ENCODE peak calls at places on chromosome 2, in six cellular contexts. P, N, T, U, Z and M are unnamed samples. For H3K4me1, the result is how much of the 10 kb centered on the place peaks cover.

GRCh38 chr2:98909381-98910211 is 26.4 kb downstream of the CRACDL start:
- DNase-seq in P (peak), N (peak), T (peak), U (no peak), Z (peak), M (no peak)

GRCh38 chr2:95040470-95040869 is 15.0 kb downstream of the MAL start:
- DNase-seq in P (no peak), N (no peak), T (no peak), U (no peak), Z (no peak), M (no peak)

GRCh38 chr2:169493360-169493759 is 14.1 kb downstream of the BBS5 start:
- DNase-seq in P (no peak), N (no peak), T (no peak), U (no peak), Z (no peak), M (no peak)

GRCh38 chr2:95232232-95232631 is 24.9 kb downstream of the ZNF892 start:
- DNase-seq in P (no peak), N (no peak), T (no peak), U (no peak), Z (no peak), M (no peak)

GRCh38 chr2:50546790-50547189 is 485.1 kb downstream of the NRXN1 start:
- DNase-seq in P (no peak), N (no peak), T (peak), U (no peak), Z (no peak), M (no peak)

GRCh38 chr2:45269149-45269793 is 260.0 kb upstream of the SIX2 start:
- DNase-seq in P (peak), N (no peak), T (peak), U (no peak), Z (no peak), M (no peak)

GRCh38 chr2:186895451-186895850 is 46.5 kb upstream of the ZSWIM2 start:
- DNase-seq in P (no peak), N (no peak), T (no peak), U (no peak), Z (no peak), M (no peak)

GRCh38 chr2:37344453-37345361 is at the start of gene QPCT:
- DNase-seq in P (peak), N (no peak), T (peak), U (peak), Z (peak), M (peak)

GRCh38 chr2:68115965-68116364 is 41.7 kb upstream of the PNO1 start:
- DNase-seq in P (no peak), N (no peak), T (no peak), U (no peak), Z (no peak), M (no peak)

GRCh38 chr2:239648607-239649006 is 247.8 kb upstream of the HDAC4 start:
- DNase-seq in P (no peak), N (no peak), T (no peak), U (no peak), Z (no peak), M (no peak)

GRCh38 chr2:223008162-223008561 is 43.8 kb upstream of the KCNE4 start:
- DNase-seq in P (no peak), N (no peak), T (peak), U (no peak), Z (no peak), M (no peak)

GRCh38 chr2:111534816-111535803 is 348.9 kb downstream of the ANAPC1 start:
- DNase-seq in P (peak), N (no peak), T (peak), U (no peak), Z (no peak), M (no peak)

GRCh38 chr2:63648632-63649031 is 59.9 kb downstream of the MDH1 start:
- DNase-seq in P (no peak), N (no peak), T (no peak), U (no peak), Z (no peak), M (no peak)

GRCh38 chr2:7878786-7879515 is 802.9 kb upstream of the ID2 start:
- DNase-seq in P (no peak), N (peak), T (peak), U (no peak), Z (no peak), M (no peak)

GRCh38 chr2:170774074-170774473 is 3.9 kb downstream of the ERICH2 start:
- DNase-seq in P (no peak), N (no peak), T (no peak), U (no peak), Z (no peak), M (no peak)

GRCh38 chr2:100137877-100138570 is 4.4 kb downstream of the AFF3 start:
- DNase-seq in P (no peak), N (no peak), T (no peak), U (no peak), Z (no peak), M (no peak)

GRCh38 chr2:162073776-162074578 is at the start of gene DPP4:
- DNase-seq in P (peak), N (peak), T (peak), U (peak), Z (no peak), M (peak)

GRCh38 chr2:217729426-217730058 is 273.3 kb downstream of the TNS1 start:
- DNase-seq in P (no peak), N (no peak), T (peak), U (no peak), Z (peak), M (no peak)

GRCh38 chr2:24010477-24011277 is 792 bp downstream of the MFSD2B start:
- DNase-seq in P (no peak), N (no peak), T (no peak), U (no peak), Z (no peak), M (no peak)

GRCh38 chr2:119301413-119301812 is 65.2 kb downstream of the C2orf76 start:
- DNase-seq in P (no peak), N (no peak), T (peak), U (no peak), Z (no peak), M (no peak)

GRCh38 chr2:46765045-46765444 is 150.6 kb downstream of the MCFD2 start:
- DNase-seq in P (no peak), N (no peak), T (no peak), U (no peak), Z (no peak), M (no peak)

GRCh38 chr2:231531408-231532188 is 1.4 kb upstream of the NMUR1 start:
- DNase-seq in P (no peak), N (no peak), T (peak), U (no peak), Z (no peak), M (no peak)

GRCh38 chr2:190465060-190465459 is 56.9 kb downstream of the MFSD6 start:
- DNase-seq in P (no peak), N (no peak), T (no peak), U (no peak), Z (no peak), M (no peak)

GRCh38 chr2:173661586-173661985 is 303.6 kb downstream of the SP3 start:
- DNase-seq in P (no peak), N (no peak), T (no peak), U (no peak), Z (no peak), M (no peak)

GRCh38 chr2:120473522-120474271 is 127.8 kb downstream of the INHBB start:
- DNase-seq in P (peak), N (no peak), T (no peak), U (no peak), Z (no peak), M (no peak)

GRCh38 chr2:224837558-224837957 is 121.4 kb upstream of the CCDC195 start:
- DNase-seq in P (peak), N (no peak), T (peak), U (no peak), Z (no peak), M (no peak)

GRCh38 chr2:12715258-12715865 is 1.4 kb upstream of the TRIB2 start:
- DNase-seq in P (no peak), N (no peak), T (no peak), U (no peak), Z (no peak), M (no peak)

GRCh38 chr2:55779459-55780421 is 86.1 kb upstream of the PNPT1 start:
- DNase-seq in P (peak), N (no peak), T (peak), U (no peak), Z (no peak), M (no peak)

GRCh38 chr2:161373939-161374338 is 42.2 kb upstream of the TBR1 start:
- DNase-seq in P (no peak), N (no peak), T (peak), U (no peak), Z (no peak), M (no peak)

GRCh38 chr2:233064526-233065199 is 4.5 kb downstream of the INPP5D start:
- DNase-seq in P (no peak), N (no peak), T (no peak), U (no peak), Z (no peak), M (no peak)

GRCh38 chr2:127134833-127135830 is 28.2 kb upstream of the BIN1 start:
- DNase-seq in P (no peak), N (peak), T (no peak), U (no peak), Z (peak), M (no peak)

GRCh38 chr2:25294573-25295462 is 46.9 kb downstream of the DNMT3A start:
- DNase-seq in P (peak), N (peak), T (peak), U (peak), Z (peak), M (peak)

DNA sequence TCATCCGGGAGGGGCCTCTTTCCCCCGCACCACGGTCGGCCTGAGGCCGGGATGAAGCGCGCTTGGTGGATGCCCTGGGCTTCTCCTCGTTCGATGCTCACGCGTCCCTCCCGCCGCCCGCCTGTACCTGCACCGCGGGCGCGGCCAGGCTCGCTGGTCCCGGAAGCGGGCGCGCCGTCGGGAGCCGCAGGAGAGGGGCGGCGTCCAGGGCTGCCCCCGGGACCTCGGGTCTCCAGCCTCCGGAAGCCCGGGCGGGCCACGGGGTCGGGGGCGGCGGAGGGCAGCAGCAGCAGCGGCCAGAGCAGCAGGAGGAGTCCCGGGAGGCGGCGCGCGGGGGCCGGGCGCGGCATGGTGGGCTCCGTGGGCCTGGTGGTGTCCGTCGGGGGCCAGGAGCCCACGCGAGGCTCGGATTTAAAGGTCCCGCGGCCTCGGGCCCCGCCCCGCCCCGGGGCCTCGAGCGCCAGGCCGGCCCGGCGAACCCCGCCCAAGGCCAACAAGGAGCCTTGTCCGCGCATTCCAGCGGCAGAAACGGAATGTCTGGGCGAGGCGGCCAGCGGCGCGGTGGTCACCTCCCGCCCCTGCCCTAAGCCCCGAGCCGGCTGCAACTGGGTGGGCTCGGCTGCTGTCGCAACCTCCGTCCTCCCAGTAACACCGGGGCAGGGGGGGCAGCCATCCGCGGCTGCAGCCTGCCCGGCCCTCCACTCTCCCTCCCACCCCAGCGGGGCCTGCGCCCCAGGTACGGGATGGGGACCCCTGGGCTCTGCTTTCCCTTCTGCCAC is at the start of gene MATN3:
- DNase-seq in P (no peak), N (peak), T (no peak), U (no peak), Z (no peak), M (no peak)
- H3K4me3 ChIP-seq in P (peak), N (peak), T (peak), U (no peak), Z (peak), M (no peak)

DNA sequence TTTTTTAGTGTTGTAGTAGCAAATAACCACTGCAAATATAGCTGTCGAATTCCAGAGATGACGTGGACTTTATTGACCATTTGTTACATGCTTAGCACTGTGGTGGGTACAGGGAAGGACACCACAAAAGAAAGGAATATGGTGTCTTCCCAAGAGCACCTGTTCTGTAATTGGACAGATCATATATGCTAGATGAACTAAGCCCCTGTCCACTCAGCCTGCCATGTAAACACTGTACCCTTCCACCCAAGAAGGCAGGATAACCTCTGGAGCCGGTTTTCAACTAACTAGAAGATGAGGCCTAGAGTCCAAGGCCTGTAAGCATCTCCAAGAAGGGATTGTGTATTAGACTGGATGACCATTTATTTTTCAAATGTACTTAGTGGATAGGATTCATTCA is 44.1 kb downstream of the COX7A2L start:
- DNase-seq in P (no peak), N (no peak), T (no peak), U (no peak), Z (no peak), M (no peak)
- H3K4me1 ChIP-seq in P (under half), N (under half), T (under half), U (under half), Z (under half), M (under half)

GRCh38 chr2:10128420-10128819 is 5.9 kb downstream of the RRM2 start:
- DNase-seq in P (no peak), N (no peak), T (no peak), U (no peak), Z (no peak), M (no peak)
- H3K4me3 ChIP-seq in P (no peak), N (no peak), T (no peak), U (no peak), Z (no peak), M (no peak)

GRCh38 chr2:160222546-160223281 is 22.6 kb upstream of the ITGB6 start:
- DNase-seq in P (no peak), N (no peak), T (no peak), U (no peak), Z (no peak), M (no peak)

GRCh38 chr2:160220001-160220400 is 19.9 kb upstream of the ITGB6 start:
- DNase-seq in P (no peak), N (no peak), T (no peak), U (no peak), Z (no peak), M (no peak)

GRCh38 chr2:160223560-160223959 is 23.5 kb upstream of the ITGB6 start:
- DNase-seq in P (no peak), N (no peak), T (no peak), U (no peak), Z (no peak), M (no peak)

GRCh38 chr2:160221391-160222276 is 21.6 kb upstream of the ITGB6 start:
- DNase-seq in P (peak), N (no peak), T (peak), U (no peak), Z (no peak), M (no peak)

GRCh38 chr2:160220545-160221009 is 20.5 kb upstream of the ITGB6 start:
- DNase-seq in P (no peak), N (no peak), T (no peak), U (no peak), Z (no peak), M (no peak)
- H3K4me1 ChIP-seq in P (under half), N (under half), T (under half), U (under half), Z (under half), M (under half)

GRCh38 chr2:84771251-84771650 is 109.6 kb downstream of the TRABD2A start:
- DNase-seq in P (no peak), N (no peak), T (no peak), U (no peak), Z (no peak), M (no peak)
- H3K4me3 ChIP-seq in P (no peak), N (no peak), T (no peak), U (no peak), Z (no peak), M (no peak)

DNA sequence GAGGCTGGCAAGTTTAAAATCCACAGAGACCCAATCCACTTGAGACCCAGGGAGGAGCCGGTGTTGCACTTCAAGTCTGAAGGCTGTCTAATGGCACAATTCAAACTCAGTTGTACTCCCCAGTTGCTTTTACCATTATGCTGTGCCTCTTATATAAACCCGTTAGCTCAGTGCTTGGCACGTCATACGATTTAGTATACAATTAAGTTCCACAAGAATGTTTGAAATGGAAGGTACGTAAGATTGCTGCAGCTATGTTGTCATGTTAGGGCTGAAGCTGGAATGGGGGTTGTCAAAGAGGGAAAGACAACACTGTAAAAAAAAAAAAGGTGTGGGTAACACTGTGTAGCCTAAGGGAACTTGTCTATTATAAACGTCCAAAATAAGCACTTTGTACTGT is 30.2 kb downstream of the LIMS1 start:
- DNase-seq in P (no peak), N (no peak), T (no peak), U (no peak), Z (no peak), M (no peak)
- H3K4me1 ChIP-seq in P (under half), N (under half), T (under half), U (under half), Z (under half), M (under half)